ENCODE peak calls at places on chromosomes 12 and 14, in four cellular contexts. I is ureter, G is D341Med, H is nephron progenitor cell. D is an unnamed sample.

GRCh38 chr14:30355431-30355913 is 203.5 kb upstream of the G2E3 start:
- DNase-seq in I (no peak), G (no peak), H (no peak), D (peak)

GRCh38 chr12:103676863-103677262 is 89.8 kb downstream of the STAB2 start:
- DNase-seq in I (no peak), G (no peak), H (no peak), D (no peak)

GRCh38 chr14:51666070-51666469 is 14.4 kb downstream of the FRMD6 start:
- DNase-seq in I (no peak), G (no peak), H (no peak), D (no peak)

GRCh38 chr14:22928237-22929103 is 706 bp downstream of the PRMT5 start:
- DNase-seq in I (no peak), G (no peak), H (no peak), D (no peak)

GRCh38 chr12:32331133-32331532 is 68.2 kb upstream of the FGD4 start:
- DNase-seq in I (no peak), G (no peak), H (no peak), D (no peak)

GRCh38 chr14:105486333-105486973 is at the start of gene CRIP1:
- DNase-seq in I (peak), G (no peak), H (no peak), D (no peak)

GRCh38 chr14:35052637-35053036 is 6.6 kb downstream of the FAM177A1 start:
- DNase-seq in I (no peak), G (no peak), H (no peak), D (no peak)

GRCh38 chr14:21846227-21846885 is 172.7 kb upstream of the OR4E1 start:
- DNase-seq in I (no peak), G (no peak), H (peak), D (peak)

GRCh38 chr12:47396902-47397663 is 308.7 kb downstream of the RPAP3 start:
- DNase-seq in I (no peak), G (no peak), H (no peak), D (no peak)

GRCh38 chr12:42617622-42618021 is 28.1 kb upstream of the PRICKLE1 start:
- DNase-seq in I (no peak), G (no peak), H (no peak), D (no peak)

GRCh38 chr12:101563197-101563596 is 31.6 kb upstream of the MYBPC1 start:
- DNase-seq in I (no peak), G (no peak), H (no peak), D (no peak)

GRCh38 chr14:55711171-55711811 is 131.3 kb downstream of the KTN1 start:
- DNase-seq in I (no peak), G (no peak), H (no peak), D (no peak)

GRCh38 chr12:50005150-50005549 is 20.1 kb downstream of the RACGAP1 start:
- DNase-seq in I (no peak), G (no peak), H (no peak), D (no peak)

GRCh38 chr12:27424631-27425230 is 21.8 kb upstream of the SMCO2 start:
- DNase-seq in I (no peak), G (peak), H (no peak), D (no peak)

GRCh38 chr14:38866461-38866860 is 236.6 kb downstream of the SEC23A start:
- DNase-seq in I (no peak), G (no peak), H (no peak), D (no peak)

GRCh38 chr12:65962921-65963883 is 138.9 kb downstream of the HMGA2 start:
- DNase-seq in I (no peak), G (peak), H (peak), D (peak)

GRCh38 chr12:124160102-124160501 is 134.8 kb upstream of the RFLNA start:
- DNase-seq in I (no peak), G (no peak), H (no peak), D (no peak)

GRCh38 chr14:87049886-87050820 is 942.8 kb downstream of the GALC start:
- DNase-seq in I (no peak), G (peak), H (peak), D (peak)

D was measured in WERI-Rb-1.